ENCODE peak calls at places on chromosomes 5 and 9, in four cellular contexts. P, S, J and W are unnamed samples.

GRCh38 chr5:43045236-43045635 is 5.1 kb upstream of the ANXA2R start:
- DNase-seq in P (no peak), S (no peak), J (no peak), W (no peak)

GRCh38 chr5:131274341-131275063 is 10.6 kb downstream of the CDC42SE2 start:
- DNase-seq in P (no peak), S (no peak), J (no peak), W (no peak)

GRCh38 chr5:56319281-56320242 is 86.4 kb upstream of the ANKRD55 start:
- DNase-seq in P (no peak), S (no peak), J (peak; percentile 26), W (no peak)

GRCh38 chr9:2132484-2133082 is 117.4 kb downstream of the SMARCA2 start:
- DNase-seq in P (no peak), S (peak; percentile 44), J (no peak), W (no peak)

GRCh38 chr5:176810687-176811501 is 535 bp downstream of the UNC5A start:
- DNase-seq in P (no peak), S (peak; percentile 65), J (no peak), W (no peak)

GRCh38 chr9:5553211-5553610 is 42.9 kb downstream of the PDCD1LG2 start:
- DNase-seq in P (no peak), S (no peak), J (no peak), W (no peak)

GRCh38 chr5:41809128-41809527 is 61.1 kb downstream of the OXCT1 start:
- DNase-seq in P (peak; percentile 11), S (no peak), J (no peak), W (no peak)

GRCh38 chr5:145110826-145111225 is 724.3 kb downstream of the PRELID2 start:
- DNase-seq in P (no peak), S (no peak), J (no peak), W (no peak)

GRCh38 chr5:1254196-1254595 is 29.0 kb downstream of the SLC6A18 start:
- DNase-seq in P (no peak), S (no peak), J (no peak), W (no peak)

GRCh38 chr5:58565033-58565432 is 17.8 kb upstream of the RAB3C start:
- DNase-seq in P (no peak), S (no peak), J (no peak), W (no peak)

GRCh38 chr9:95494416-95495371 is 22.1 kb downstream of the PTCH1 start:
- DNase-seq in P (peak; percentile 88), S (peak; percentile 69), J (no peak), W (no peak)

GRCh38 chr5:94855543-94855942 is 237.1 kb downstream of the SLF1 start:
- DNase-seq in P (no peak), S (no peak), J (no peak), W (no peak)

GRCh38 chr5:124704594-124705284 is 41.7 kb downstream of the ZNF608 start:
- DNase-seq in P (peak; percentile 76), S (no peak), J (peak; percentile 23), W (no peak)

GRCh38 chr5:138051441-138052296 is 18.8 kb upstream of the FAM13B start:
- DNase-seq in P (no peak), S (no peak), J (no peak), W (no peak)

GRCh38 chr9:70954126-70954525 is 167.3 kb downstream of the TRPM3 start:
- DNase-seq in P (no peak), S (no peak), J (no peak), W (no peak)

DNA sequence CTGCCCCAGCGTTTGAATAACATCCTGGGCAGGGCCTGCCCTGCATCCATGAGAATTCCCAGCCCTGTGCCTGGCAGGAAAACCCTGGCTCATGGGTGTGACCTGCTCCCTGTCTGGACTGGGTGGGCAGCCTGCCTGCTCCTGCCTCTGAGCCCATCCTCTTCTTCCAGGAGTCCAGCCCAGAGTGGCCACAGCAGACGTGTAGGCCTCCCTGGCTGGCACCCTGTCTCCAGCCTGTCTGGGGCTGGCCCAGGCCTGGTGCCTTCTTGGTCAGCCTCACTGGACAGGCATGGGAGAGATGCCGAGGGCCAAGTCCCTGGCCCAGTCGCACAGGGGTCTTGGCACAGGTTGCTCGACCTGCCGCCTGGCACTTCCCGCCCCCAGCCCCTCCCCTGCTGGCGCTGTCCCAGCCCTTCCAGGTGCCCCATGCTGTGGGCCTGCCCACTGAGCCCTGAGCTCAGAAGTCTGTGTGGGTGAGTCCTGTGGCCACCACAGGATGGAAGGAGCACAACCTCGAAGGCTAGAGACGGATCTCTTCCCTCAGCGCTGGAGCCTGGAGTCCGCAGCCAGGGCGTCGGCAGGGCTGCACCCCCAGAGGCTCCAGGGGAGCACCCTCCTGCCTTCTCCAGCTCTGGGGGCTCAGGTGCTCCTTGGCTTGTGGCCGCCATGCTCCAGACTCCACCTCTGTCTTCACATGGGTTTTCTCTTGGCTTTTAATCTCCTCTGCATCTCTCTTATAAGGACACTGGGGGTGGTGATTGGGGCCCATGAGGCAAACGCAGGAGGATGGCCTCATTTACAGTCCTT is 11.8 kb upstream of the COL5A1 start:
- DNase-seq in P (no peak), S (no peak), J (no peak), W (no peak)
- TF ChIP-seq TCF12 in P (no peak), S (no peak), J (no peak), W (no peak)

DNA sequence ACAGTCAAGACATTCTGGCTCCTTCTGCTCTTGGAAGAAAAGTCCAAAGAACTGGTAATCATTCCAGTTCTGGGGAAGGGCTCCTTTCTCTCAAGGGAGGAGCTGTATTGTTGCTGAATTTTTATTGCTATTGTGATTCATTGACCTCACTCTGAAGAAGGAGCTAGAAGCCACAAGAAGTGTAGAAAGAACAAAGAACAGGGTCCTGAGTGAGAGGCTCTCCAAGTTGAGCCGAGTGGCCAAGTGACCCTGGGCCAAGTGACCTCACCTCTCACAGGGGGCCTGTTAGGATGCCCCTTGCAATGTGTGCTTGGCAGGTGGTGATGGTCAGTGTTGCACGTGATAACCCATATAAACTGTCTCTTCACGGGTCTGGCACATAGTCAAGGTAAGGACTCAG is 173.3 kb downstream of the FGF18 start:
- DNase-seq in P (no peak), S (no peak), J (no peak), W (no peak)
- TF ChIP-seq TCF12 in P (no peak), S (no peak), J (no peak), W (no peak)

DNA sequence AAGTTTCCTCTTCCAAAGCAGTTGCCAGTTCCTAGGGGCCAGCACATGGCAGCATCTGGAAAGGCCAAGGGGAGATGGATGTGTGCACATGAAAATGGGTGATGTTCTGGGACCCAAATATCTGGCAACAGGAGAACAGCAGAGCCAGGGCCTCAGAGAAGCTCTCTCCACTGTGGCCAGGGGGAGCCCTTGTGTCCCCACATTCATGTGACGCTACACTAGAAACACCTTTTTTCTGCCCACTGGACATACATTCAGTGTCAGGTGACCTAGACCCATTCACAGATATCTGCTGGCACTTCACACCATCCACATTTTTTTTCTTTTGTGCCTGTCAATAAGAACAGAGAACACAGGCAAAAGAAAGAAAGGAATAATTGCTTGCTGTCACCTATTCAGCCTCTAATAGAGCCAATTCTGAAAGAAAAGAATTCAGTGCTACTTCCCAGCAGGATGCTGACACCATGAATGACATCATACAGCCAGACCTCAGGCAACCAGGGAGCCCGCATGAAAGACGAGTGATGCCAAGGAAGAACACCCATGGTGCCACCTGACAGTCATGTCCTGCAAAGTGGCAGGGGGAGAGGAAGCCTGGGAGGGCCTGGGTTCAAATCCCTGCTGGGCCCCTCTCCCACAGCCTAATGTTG is 205.1 kb upstream of the TAS2R1 start:
- DNase-seq in P (no peak), S (no peak), J (no peak), W (no peak)
- TF ChIP-seq TCF12 in P (no peak), S (no peak), J (no peak), W (no peak)

GRCh38 chr9:14962193-14962899 is 52.1 kb upstream of the FREM1 start:
- DNase-seq in P (no peak), S (no peak), J (no peak), W (no peak)

DNA sequence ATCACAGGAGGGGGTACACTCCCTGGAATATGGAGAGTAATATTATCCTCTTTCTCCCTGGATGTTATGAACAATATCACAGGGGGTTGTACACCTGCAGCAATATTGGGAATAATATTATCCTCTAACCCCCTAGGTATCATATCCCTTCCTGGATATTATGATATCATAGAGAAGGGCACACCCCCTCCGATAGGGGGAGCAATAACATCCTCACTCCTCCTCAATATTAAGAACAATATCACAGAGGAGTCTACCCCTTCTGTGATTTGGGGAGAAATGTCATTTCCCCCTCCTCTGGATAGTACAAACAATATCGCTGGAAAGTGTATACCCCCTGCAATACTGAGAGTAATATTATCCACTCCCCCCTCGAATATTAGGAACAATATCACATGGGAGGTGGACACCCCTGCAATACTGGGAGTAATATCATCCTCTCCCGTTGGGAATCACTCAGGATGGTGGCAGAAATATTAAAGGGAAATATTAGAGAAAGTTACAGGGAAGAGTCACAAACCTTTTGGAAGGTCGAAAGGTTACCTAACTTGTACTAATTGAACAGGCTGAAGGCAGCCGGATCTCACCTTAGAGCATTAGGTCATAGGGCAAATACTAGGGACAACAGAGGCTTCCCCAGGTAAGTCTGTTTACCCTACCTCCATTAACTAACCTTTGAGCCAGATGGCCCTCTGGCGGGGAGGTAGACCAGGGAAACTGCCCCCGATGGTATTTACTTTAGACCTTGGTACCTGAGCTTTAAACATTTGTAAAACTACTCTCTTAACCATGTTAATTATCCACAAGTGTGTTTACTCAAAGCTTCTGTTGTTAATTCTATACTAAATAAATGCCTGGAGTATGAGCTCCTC is 57.5 kb upstream of the FREM1 start:
- DNase-seq in P (no peak), S (no peak), J (peak; percentile 66), W (no peak)
- TF ChIP-seq TCF12 in P (no peak), S (no peak), J (no peak), W (no peak)

GRCh38 chr5:80283360-80283759 is 27.5 kb upstream of the SERINC5 start:
- DNase-seq in P (no peak), S (no peak), J (no peak), W (no peak)
- TF ChIP-seq TCF12 in P (no peak), S (no peak), J (no peak), W (no peak)

GRCh38 chr5:136000147-136000546 is 28.6 kb upstream of the TGFBI start:
- DNase-seq in P (no peak), S (no peak), J (no peak), W (no peak)
- TF ChIP-seq TCF12 in P (no peak), S (no peak), J (no peak), W (no peak)

GRCh38 chr9:129983891-129984290 is 59.1 kb downstream of the FNBP1 start:
- DNase-seq in P (no peak), S (no peak), J (no peak), W (no peak)

GRCh38 chr9:129979346-129979745 is 63.6 kb downstream of the FNBP1 start:
- DNase-seq in P (no peak), S (no peak), J (no peak), W (no peak)

GRCh38 chr9:129987047-129987446 is 55.9 kb downstream of the FNBP1 start:
- DNase-seq in P (no peak), S (no peak), J (no peak), W (no peak)

GRCh38 chr9:129981180-129981907 is 61.6 kb downstream of the FNBP1 start:
- DNase-seq in P (no peak), S (no peak), J (peak; percentile 38), W (no peak)
- TF ChIP-seq TCF12 in P (no peak), S (no peak), J (no peak), W (no peak)

GRCh38 chr5:36651775-36652685 is 45.6 kb downstream of the SLC1A3 start:
- DNase-seq in P (no peak), S (no peak), J (no peak), W (no peak)
- TF ChIP-seq TCF12 in P (no peak), S (no peak), J (no peak), W (no peak)